ENCODE peak calls at places on chromosomes 1 and 21, in five cellular contexts. R, Q, M, W and N are unnamed samples. For H3K4me1, the result is how much of the 10 kb centered on the place peaks cover.

GRCh38 chr1:29420196-29420595 is 183.9 kb downstream of the PTPRU start:
- DNase-seq in Q (no peak), M (no peak), R (no peak), W (no peak), N (no peak)

GRCh38 chr1:10328534-10328933 is 70.3 kb upstream of the PGD start:
- DNase-seq in Q (no peak), R (no peak), W (no peak), M (no peak), N (no peak)

GRCh38 chr1:118589486-118589885 is 398.7 kb downstream of the TBX15 start:
- DNase-seq in M (no peak), W (no peak), Q (no peak), R (no peak), N (no peak)

GRCh38 chr1:24096009-24096736 is 15.8 kb downstream of the MYOM3 start:
- DNase-seq in M (no peak), Q (no peak), W (peak), R (no peak), N (no peak)

GRCh38 chr1:171803056-171803455 is 21.6 kb downstream of the METTL13 start:
- DNase-seq in W (no peak), Q (no peak), M (no peak), R (no peak), N (no peak)

GRCh38 chr1:43285269-43285986 is at the start of gene C1orf210:
- DNase-seq in M (peak), R (peak), W (peak), Q (no peak), N (peak)

GRCh38 chr1:27038020-27038419 is 25.4 kb upstream of the TENT5B start:
- DNase-seq in R (no peak), M (no peak), Q (no peak), W (no peak), N (no peak)

GRCh38 chr21:31675960-31676359 is 16.5 kb downstream of the SOD1 start:
- DNase-seq in R (no peak), Q (no peak), W (no peak), M (no peak), N (no peak)

GRCh38 chr1:218994615-218995014 is 179.1 kb upstream of the LYPLAL1 start:
- DNase-seq in M (no peak), W (no peak), R (no peak), Q (no peak), N (no peak)

GRCh38 chr1:90850181-90850924 is 133.3 kb upstream of the BARHL2 start:
- DNase-seq in M (no peak), R (no peak), W (no peak), Q (peak), N (no peak)

GRCh38 chr1:92476071-92476607 is 10.6 kb downstream of the GFI1 start:
- DNase-seq in W (peak), R (no peak), Q (no peak), M (no peak), N (no peak)

GRCh38 chr21:36700295-36700960 is 1.5 kb downstream of the SIM2 start:
- DNase-seq in Q (no peak), M (no peak), W (no peak), R (no peak), N (no peak)

GRCh38 chr21:39707316-39707715 is 37.7 kb upstream of the IGSF5 start:
- DNase-seq in M (no peak), R (no peak), W (no peak), Q (no peak), N (no peak)

GRCh38 chr1:239947789-239948188 is 143.9 kb upstream of the FMN2 start:
- DNase-seq in Q (no peak), R (no peak), W (no peak), M (peak), N (no peak)

GRCh38 chr1:12604114-12604874 is 13.7 kb downstream of the DHRS3 start:
- DNase-seq in W (peak), Q (no peak), R (peak), M (peak), N (peak)

GRCh38 chr1:90043573-90043972 is 48.7 kb downstream of the ZNF326 start:
- DNase-seq in M (no peak), W (no peak), R (no peak), Q (no peak), N (no peak)

GRCh38 chr21:46459356-46460112 is 843 bp downstream of the DIP2A start:
- DNase-seq in M (peak), R (peak), W (peak), Q (peak), N (peak)

GRCh38 chr1:193766329-193766728 is 579.9 kb upstream of the B3GALT2 start:
- DNase-seq in M (no peak), Q (no peak), R (no peak), W (no peak), N (no peak)

GRCh38 chr1:24289937-24290595 is 29.1 kb upstream of the GRHL3 start:
- DNase-seq in W (peak), Q (peak), R (peak), M (peak), N (peak)

GRCh38 chr21:14942801-14943490 is 121.9 kb downstream of the NRIP1 start:
- DNase-seq in M (no peak), Q (no peak), W (no peak), R (no peak), N (no peak)

GRCh38 chr1:189752461-189752860 is 725.2 kb downstream of the BRINP3 start:
- DNase-seq in R (no peak), M (no peak), Q (no peak), W (no peak), N (no peak)

GRCh38 chr21:24014381-24014780 is 1592.9 kb downstream of the MRPL39 start:
- DNase-seq in R (no peak), W (no peak), Q (no peak), M (no peak), N (no peak)

GRCh38 chr1:115098979-115099692 is 9.8 kb upstream of the TSPAN2 start:
- DNase-seq in R (peak), M (peak), Q (no peak), W (no peak), N (no peak)
- H3K4me1 ChIP-seq in R (under half), M (under half), Q (under half), W (under half), N (under half)

GRCh38 chr21:45011911-45012660 is 62.3 kb upstream of the ADARB1 start:
- DNase-seq in R (no peak), M (peak), Q (peak), W (peak), N (no peak)
- TF ChIP-seq CTCF in R (no peak), M (no peak), Q (no peak), W (no peak), N (no peak)

GRCh38 chr1:213772711-213773110 is 215.1 kb upstream of the PROX1 start:
- DNase-seq in Q (no peak), M (no peak), R (no peak), W (no peak), N (no peak)

GRCh38 chr1:213773975-213774374 is 213.8 kb upstream of the PROX1 start:
- DNase-seq in M (no peak), Q (no peak), R (no peak), W (no peak), N (no peak)

GRCh38 chr1:213776974-213777373 is 210.8 kb upstream of the PROX1 start:
- DNase-seq in W (no peak), M (no peak), Q (no peak), R (no peak), N (peak)

GRCh38 chr1:213767683-213768082 is 220.1 kb upstream of the PROX1 start:
- DNase-seq in W (no peak), R (no peak), Q (no peak), M (no peak), N (no peak)

GRCh38 chr1:213772142-213772541 is 215.6 kb upstream of the PROX1 start:
- DNase-seq in R (no peak), M (no peak), W (no peak), Q (no peak), N (no peak)
- H3K4me1 ChIP-seq in R (under half), M (under half), W (under half), Q (under half), N (under half)

DNA sequence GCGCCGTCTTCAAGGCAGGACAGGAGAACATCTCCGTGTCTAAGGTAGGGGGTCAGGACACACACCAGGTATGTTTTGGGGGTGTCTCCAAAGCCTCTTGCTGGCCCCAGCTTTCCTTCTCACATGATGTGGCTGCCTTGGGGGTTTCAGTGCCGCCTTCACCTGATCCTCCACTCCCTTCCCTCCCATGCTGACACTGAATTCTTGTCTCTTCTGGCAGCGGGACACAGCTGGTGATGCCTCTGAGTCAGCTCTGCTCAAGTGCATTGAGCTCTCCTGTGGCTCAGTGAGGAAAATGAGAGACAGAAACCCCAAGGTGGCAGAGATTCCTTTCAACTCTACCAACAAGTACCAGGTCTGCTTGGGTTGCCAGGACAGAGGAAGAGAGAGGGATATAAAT is 13.5 kb downstream of the ATP1A2 start:
- DNase-seq in R (no peak), W (no peak), M (peak), Q (no peak), N (no peak)
- TF ChIP-seq CTCF in R (no peak), W (no peak), M (no peak), Q (no peak), N (no peak)

GRCh38 chr1:109628540-109629321 is 9.1 kb downstream of the AMPD2 start:
- DNase-seq in R (no peak), Q (no peak), M (peak), W (peak), N (peak)

GRCh38 chr1:109630081-109630880 is 10.6 kb downstream of the AMPD2 start:
- DNase-seq in Q (no peak), R (no peak), W (peak), M (no peak), N (peak)

GRCh38 chr1:109627692-109628399 is 8.2 kb downstream of the AMPD2 start:
- DNase-seq in M (no peak), W (peak), Q (no peak), R (no peak), N (peak)

GRCh38 chr1:109630881-109631512 is 11.4 kb downstream of the AMPD2 start:
- DNase-seq in W (no peak), M (no peak), R (no peak), Q (no peak), N (peak)

DNA sequence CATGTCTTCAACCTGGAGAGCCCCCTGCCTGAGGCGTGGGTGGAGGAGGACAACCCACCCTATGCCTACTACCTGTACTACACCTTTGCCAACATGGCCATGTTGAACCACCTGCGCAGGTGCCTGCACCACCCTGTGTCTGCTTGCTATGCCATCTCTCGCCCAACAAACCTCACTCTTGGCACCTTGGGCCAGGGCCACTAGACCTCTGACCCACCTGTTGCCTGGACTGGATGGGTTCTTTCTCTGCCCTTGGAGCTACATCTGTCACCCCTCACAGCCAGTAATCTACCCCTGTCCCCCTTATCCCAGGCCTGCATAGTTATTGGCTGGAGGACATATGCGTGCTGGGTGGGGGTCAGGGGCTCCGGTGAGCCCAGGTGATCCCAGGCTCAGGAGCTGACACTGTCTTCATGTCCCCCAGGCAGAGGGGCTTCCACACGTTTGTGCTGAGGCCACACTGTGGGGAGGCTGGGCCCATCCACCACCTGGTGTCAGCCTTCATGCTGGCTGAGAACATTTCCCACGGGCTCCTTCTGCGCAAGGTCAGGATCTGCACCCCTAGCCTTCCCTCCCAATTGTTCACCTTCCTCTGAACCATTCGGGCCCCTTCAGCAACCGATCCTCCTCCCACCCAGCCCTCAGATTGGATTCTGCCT is 9.9 kb downstream of the AMPD2 start:
- DNase-seq in W (no peak), Q (no peak), M (no peak), R (no peak), N (peak)
- H3K4me1 ChIP-seq in W (under half), Q (under half), M (under half), R (under half), N (under half)

GRCh38 chr1:46619656-46620055 is 3.0 kb upstream of the MOB3C start:
- DNase-seq in W (no peak), M (no peak), R (no peak), Q (no peak), N (no peak)

GRCh38 chr1:46621930-46622329 is 5.3 kb upstream of the MOB3C start:
- DNase-seq in R (no peak), W (no peak), Q (no peak), M (peak), N (no peak)

GRCh38 chr1:46623733-46624695 is 7.4 kb upstream of the MOB3C start:
- DNase-seq in R (no peak), Q (no peak), W (no peak), M (no peak), N (no peak)

GRCh38 chr1:46618746-46619415 is 2.3 kb upstream of the MOB3C start:
- DNase-seq in Q (no peak), M (no peak), R (no peak), W (no peak), N (no peak)

GRCh38 chr1:46622341-46622740 is 5.7 kb upstream of the MOB3C start:
- DNase-seq in R (peak), W (no peak), Q (no peak), M (peak), N (no peak)
- TF ChIP-seq CTCF in R (peak), W (peak), Q (no peak), M (peak), N (no peak)

DNA sequence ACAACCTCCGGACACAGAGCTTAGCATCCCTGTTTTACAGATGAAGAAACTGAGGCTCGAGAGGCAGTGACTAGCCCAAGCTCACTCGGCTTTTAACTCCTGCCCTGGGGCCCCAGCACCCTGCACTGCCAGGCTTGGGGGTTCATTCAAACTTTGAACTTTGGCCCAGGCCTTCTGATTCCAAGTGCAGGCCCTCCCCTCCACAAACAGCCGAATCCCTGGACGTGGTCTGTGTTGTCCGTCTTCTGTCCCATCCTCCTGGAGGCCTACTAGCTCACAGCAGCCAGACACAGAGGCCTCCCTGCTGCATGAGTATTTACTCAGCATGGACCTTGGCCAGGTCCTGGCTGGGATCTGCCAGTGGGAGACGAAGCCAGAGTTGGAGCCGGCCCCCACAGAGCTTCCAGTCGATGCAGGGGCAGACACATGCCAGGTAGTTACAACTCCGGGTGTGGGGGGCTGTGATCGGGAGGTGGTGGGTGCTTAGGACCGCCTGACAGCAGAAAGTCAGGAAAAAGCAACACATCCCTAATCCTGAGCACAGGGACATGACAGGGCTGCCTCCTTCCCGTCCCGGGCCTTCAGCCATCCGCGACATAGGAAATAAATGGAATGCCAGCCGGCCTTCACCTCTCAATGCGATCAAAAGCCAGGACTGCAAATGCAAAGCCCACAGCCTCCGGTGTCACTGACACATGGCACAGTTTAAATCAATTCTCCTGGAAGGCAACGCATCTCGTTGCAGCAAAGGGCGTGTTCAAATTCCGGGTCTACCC is 7.4 kb downstream of the IFFO2 start:
- DNase-seq in R (peak), W (no peak), Q (no peak), M (no peak), N (no peak)
- H3K4me1 ChIP-seq in R (half or more), W (half or more), Q (under half), M (under half), N (under half)